ENCODE peak calls at places on chromosomes 3 and 15, in four cellular contexts. P, G, F and B are unnamed samples.

GRCh38 chr3:122962149-122962548 is 65.4 kb downstream of the SEMA5B start:
- DNase-seq in P (no peak), G (no peak), F (no peak), B (no peak)

GRCh38 chr15:95872366-95872771 is 458.1 kb upstream of the NR2F2 start:
- DNase-seq in P (no peak), G (no peak), F (peak; percentile 77), B (no peak)

GRCh38 chr3:157837341-157837740 is 268.9 kb downstream of the SHOX2 start:
- DNase-seq in P (no peak), G (no peak), F (no peak), B (no peak)

GRCh38 chr3:130963444-130963843 is 63.2 kb downstream of the ASTE1 start:
- DNase-seq in P (no peak), G (no peak), F (peak; percentile 69), B (no peak)

GRCh38 chr15:85276921-85277320 is 103.5 kb upstream of the AKAP13 start:
- DNase-seq in P (no peak), G (no peak), F (no peak), B (no peak)

GRCh38 chr15:85781099-85781498 is 13.6 kb downstream of the KLHL25 start:
- DNase-seq in P (no peak), G (no peak), F (no peak), B (no peak)

GRCh38 chr15:74245342-74245931 is 9.3 kb downstream of the CCDC33 start:
- DNase-seq in P (no peak), G (no peak), F (no peak), B (no peak)

GRCh38 chr3:115822572-115822971 is 199.3 kb downstream of the GAP43 start:
- DNase-seq in P (peak; percentile 18), G (no peak), F (no peak), B (no peak)

GRCh38 chr3:4746241-4746958 is 232.8 kb upstream of the BHLHE40 start:
- DNase-seq in P (no peak), G (no peak), F (peak; percentile 70), B (no peak)

GRCh38 chr15:66565731-66566130 is at the start of gene LCTL:
- DNase-seq in P (no peak), G (no peak), F (peak; percentile 60), B (no peak)

GRCh38 chr3:151439652-151440125 is 21.2 kb downstream of the IGSF10 start:
- DNase-seq in P (peak; percentile 36), G (peak; percentile 56), F (peak; percentile 84), B (no peak)

GRCh38 chr15:72195101-72195511 is 2.5 kb downstream of the GRAMD2A start:
- DNase-seq in P (no peak), G (no peak), F (no peak), B (no peak)

GRCh38 chr3:136728434-136728833 is 23.7 kb downstream of the STAG1 start:
- DNase-seq in P (no peak), G (peak; percentile 21), F (no peak), B (no peak)

GRCh38 chr3:72444642-72445223 is 403.5 kb downstream of the SHQ1 start:
- DNase-seq in P (no peak), G (peak; percentile 27), F (peak; percentile 14), B (no peak)

GRCh38 chr15:93233710-93234109 is 144.7 kb upstream of the RGMA start:
- DNase-seq in P (no peak), G (no peak), F (no peak), B (no peak)

GRCh38 chr3:72569754-72570440 is 278.3 kb downstream of the SHQ1 start:
- DNase-seq in P (no peak), G (no peak), F (no peak), B (no peak)

GRCh38 chr15:23467110-23467600 is 20.1 kb upstream of the GOLGA6L2 start:
- DNase-seq in P (no peak), G (peak; percentile 21), F (peak; percentile 45), B (no peak)

GRCh38 chr3:123941150-123941941 is 19.7 kb downstream of the CCDC14 start:
- DNase-seq in P (no peak), G (no peak), F (no peak), B (no peak)

GRCh38 chr3:48367201-48367600 is 4.8 kb upstream of the FBXW12 start:
- DNase-seq in P (no peak), G (no peak), F (no peak), B (no peak)

GRCh38 chr15:40469776-40470390 is 901 bp upstream of the CHST14 start:
- DNase-seq in P (no peak), G (no peak), F (peak; percentile 25), B (no peak)

GRCh38 chr3:172449468-172450149 is 1.4 kb upstream of the GHSR start:
- DNase-seq in P (no peak), G (no peak), F (peak; percentile 41), B (peak; percentile 45)

GRCh38 chr3:31291818-31292217 is 240.9 kb upstream of the STT3B start:
- DNase-seq in P (no peak), G (no peak), F (no peak), B (no peak)

GRCh38 chr15:84983711-84984110 is 2.1 kb downstream of the PDE8A start:
- DNase-seq in P (no peak), G (no peak), F (no peak), B (no peak)

GRCh38 chr3:43770426-43771103 is 79.8 kb downstream of the ABHD5 start:
- DNase-seq in P (no peak), G (no peak), F (peak; percentile 40), B (no peak)

GRCh38 chr3:171054231-171054630 is 27.7 kb upstream of the SLC2A2 start:
- DNase-seq in P (no peak), G (no peak), F (no peak), B (no peak)

GRCh38 chr15:55799287-55800212 is 56.6 kb upstream of the PRTG start:
- DNase-seq in P (no peak), G (peak; percentile 59), F (peak; percentile 73), B (peak; percentile 39)

GRCh38 chr3:45565341-45565740 is 29.2 kb upstream of the LIMD1 start:
- DNase-seq in P (no peak), G (no peak), F (no peak), B (no peak)

GRCh38 chr3:8885806-8886205 is 77.5 kb downstream of the RAD18 start:
- DNase-seq in P (no peak), G (no peak), F (no peak), B (no peak)

GRCh38 chr15:61888074-61888780 is 172.0 kb downstream of the VPS13C start:
- DNase-seq in P (no peak), G (no peak), F (peak; percentile 42), B (no peak)

GRCh38 chr3:28940530-28940929 is 340.3 kb upstream of the RBMS3 start:
- DNase-seq in P (peak; percentile 25), G (peak; percentile 19), F (peak; percentile 88), B (no peak)

GRCh38 chr3:37967252-37967881 is 23.2 kb upstream of the VILL start:
- DNase-seq in P (peak; percentile 50), G (peak; percentile 70), F (peak; percentile 78), B (peak; percentile 79)

GRCh38 chr3:69160107-69160506 is 37.7 kb upstream of the LMOD3 start:
- DNase-seq in P (no peak), G (no peak), F (no peak), B (no peak)

GRCh38 chr3:46665763-46666470 is 27.6 kb downstream of the ALS2CL start:
- DNase-seq in P (no peak), G (peak; percentile 2), F (no peak), B (no peak)

DNA sequence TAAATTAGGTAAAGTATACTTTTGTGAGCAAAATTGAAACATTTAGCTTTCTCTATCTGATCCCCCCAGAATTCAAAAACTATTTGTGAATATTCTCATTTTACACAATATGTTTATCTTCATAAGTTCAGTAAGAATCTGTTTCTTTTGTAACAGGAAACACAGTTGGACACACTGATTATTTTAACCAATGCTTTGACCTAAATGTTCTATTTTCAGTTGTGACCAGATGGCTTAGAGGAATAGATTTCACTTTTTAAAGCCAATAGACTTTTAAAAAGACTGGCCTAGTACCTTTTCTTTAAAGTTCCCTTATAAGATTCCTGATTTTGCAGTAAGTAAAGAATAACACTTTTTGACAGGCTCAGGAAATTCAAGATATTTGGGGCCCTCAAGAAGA is 74.0 kb upstream of the STRIT1 start:
- DNase-seq in P (no peak), G (no peak), F (no peak), B (no peak)
- TF ChIP-seq CTCF in P (no peak), G (no peak), F (no peak), B (no peak)

DNA sequence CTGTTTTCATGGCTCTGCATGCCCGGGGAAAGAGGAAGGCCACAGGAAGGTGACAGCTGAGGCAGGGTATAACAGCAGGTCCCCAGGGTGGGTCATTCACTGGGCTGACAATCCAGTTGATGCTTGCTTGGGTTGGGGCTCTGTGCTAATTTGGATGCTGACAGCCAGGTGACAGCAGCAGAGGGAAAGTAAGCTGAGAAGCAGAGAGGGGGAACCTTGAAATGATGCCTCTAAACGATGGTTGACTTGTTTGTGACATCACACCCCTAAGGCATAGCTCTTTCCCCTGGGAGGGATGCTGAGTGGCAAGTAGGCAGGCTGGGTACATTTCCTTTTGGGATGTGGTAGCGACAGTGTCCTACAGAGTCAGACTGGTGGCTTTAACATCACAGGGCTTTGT is 326.7 kb upstream of the CTNNB1 start:
- DNase-seq in P (no peak), G (no peak), F (no peak), B (no peak)
- TF ChIP-seq CTCF in P (no peak), G (no peak), F (no peak), B (no peak)

GRCh38 chr15:68277605-68278344 is at the start of gene FEM1B:
- DNase-seq in P (peak; percentile 88), G (peak; percentile 93), F (peak; percentile 95), B (peak; percentile 76)
- TF ChIP-seq CTCF in P (no peak), G (no peak), F (no peak), B (peak; percentile 8)

DNA sequence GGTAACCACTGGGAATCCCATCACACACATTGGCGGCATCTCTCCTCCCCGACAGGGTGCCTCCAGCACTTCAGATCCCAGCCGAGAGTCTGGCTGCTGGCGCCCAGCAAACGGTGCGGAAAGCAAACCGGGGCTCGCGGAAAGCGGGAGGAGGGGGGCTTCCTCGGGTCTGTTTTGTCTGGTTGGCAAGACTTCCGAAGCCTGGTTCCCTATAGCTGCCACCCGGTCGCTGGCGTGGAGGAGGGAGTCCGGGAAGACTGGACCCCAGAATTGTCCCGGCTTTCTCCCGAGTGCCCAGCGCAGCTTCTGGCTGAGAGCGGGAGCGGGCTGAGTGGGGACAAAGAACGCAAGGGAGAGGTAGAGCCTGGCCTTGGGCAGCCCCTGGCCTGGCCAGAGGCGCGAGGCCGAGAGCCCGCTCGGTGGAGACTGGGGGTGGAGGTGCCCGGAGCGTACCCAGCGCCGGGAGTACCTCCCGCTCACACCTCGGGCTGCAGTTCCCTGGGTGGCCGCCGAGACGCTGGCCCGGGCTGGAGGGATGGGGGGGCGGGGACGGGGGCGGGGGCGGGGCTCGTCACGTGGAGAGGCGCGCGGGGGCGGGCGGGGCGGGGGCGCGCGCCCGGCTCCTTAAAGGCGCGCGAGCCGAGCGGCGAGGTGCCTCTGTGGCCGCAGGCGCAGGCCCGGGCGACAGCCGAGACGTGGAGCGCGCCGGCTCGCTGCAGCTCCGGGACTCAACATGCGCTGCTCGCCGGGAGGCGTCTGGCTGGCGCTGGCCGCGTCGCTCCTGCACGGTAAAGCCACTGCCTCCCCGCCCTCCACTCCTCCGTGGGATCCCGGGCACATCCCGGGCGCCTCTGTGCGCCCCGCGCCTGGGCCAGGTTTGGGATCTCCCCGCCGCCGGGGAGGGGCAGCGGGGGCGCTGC is at the start of gene CHRNA7:
- DNase-seq in P (peak; percentile 70), G (peak; percentile 62), F (peak; percentile 4), B (peak; percentile 78)
- TF ChIP-seq CTCF in P (no peak), G (no peak), F (no peak), B (peak; percentile 27)

GRCh38 chr3:134610455-134611385 is 40.1 kb downstream of the KY start:
- DNase-seq in P (no peak), G (no peak), F (no peak), B (no peak)
- TF ChIP-seq CTCF in P (no peak), G (no peak), F (no peak), B (no peak)

GRCh38 chr15:70071799-70072198 is 25.9 kb downstream of the TLE3 start:
- DNase-seq in P (no peak), G (no peak), F (no peak), B (no peak)
- TF ChIP-seq CTCF in P (no peak), G (no peak), F (no peak), B (no peak)